ENCODE peak calls at places on chromosomes 6 and 20, in ten cellular contexts. One of them, this sample, is unnamed.

GRCh38 chr20:59120919-59121318 is 42.7 kb upstream of the ZNF831 start:
- DNase-seq in stimulated activated CD4-positive, alpha-beta T cell treated with anti-CD3 and anti-CD28 coated beads, Interleukin-15, amount 100 ng/mL, for 24 hours: peak
- DNase-seq in activated CD8-positive, alpha-beta T cell treated with anti-CD3 and anti-CD28 coated beads, Interleukin-2, amount 10 ng/mL, durations not matched to agents 7 days and 5 days: no peak
- DNase-seq in Peyer's patch: no peak
- DNase-seq in stimulated activated naive CD4-positive, alpha-beta T cell: no peak
- DNase-seq in RKO: no peak
- DNase-seq in activated T-cell treated with anti-CD3 and anti-CD28 coated beads, Interleukin-2, amount 50 U/mL, for 72 hours: no peak
- DNase-seq in activated CD8-positive, alpha-beta memory T cell treated with anti-CD3 and anti-CD28 coated beads for 48 hours: no peak
- DNase-seq in HFFc6: no peak
- DNase-seq in neural crest cell: no peak
- DNase-seq in this sample: no peak

GRCh38 chr6:117561128-117561527 is 41.2 kb downstream of the GOPC start:
- DNase-seq in HFFc6: no peak
- DNase-seq in activated CD8-positive, alpha-beta memory T cell treated with anti-CD3 and anti-CD28 coated beads for 48 hours: no peak
- DNase-seq in stimulated activated naive CD4-positive, alpha-beta T cell: no peak
- DNase-seq in neural crest cell: no peak
- DNase-seq in stimulated activated CD4-positive, alpha-beta T cell treated with anti-CD3 and anti-CD28 coated beads, Interleukin-15, amount 100 ng/mL, for 24 hours: no peak
- DNase-seq in RKO: no peak
- DNase-seq in Peyer's patch: no peak
- DNase-seq in activated CD8-positive, alpha-beta T cell treated with anti-CD3 and anti-CD28 coated beads, Interleukin-2, amount 10 ng/mL, durations not matched to agents 7 days and 5 days: no peak
- DNase-seq in activated T-cell treated with anti-CD3 and anti-CD28 coated beads, Interleukin-2, amount 50 U/mL, for 72 hours: no peak
- DNase-seq in this sample: no peak

GRCh38 chr6:30169658-30170614 is 6.6 kb downstream of the TRIM15 start:
- DNase-seq in stimulated activated CD4-positive, alpha-beta T cell treated with anti-CD3 and anti-CD28 coated beads, Interleukin-15, amount 100 ng/mL, for 24 hours: no peak
- DNase-seq in Peyer's patch: no peak
- DNase-seq in activated CD8-positive, alpha-beta T cell treated with anti-CD3 and anti-CD28 coated beads, Interleukin-2, amount 10 ng/mL, durations not matched to agents 7 days and 5 days: peak
- DNase-seq in RKO: peak
- DNase-seq in stimulated activated naive CD4-positive, alpha-beta T cell: no peak
- DNase-seq in activated CD8-positive, alpha-beta memory T cell treated with anti-CD3 and anti-CD28 coated beads for 48 hours: no peak
- DNase-seq in activated T-cell treated with anti-CD3 and anti-CD28 coated beads, Interleukin-2, amount 50 U/mL, for 72 hours: peak
- DNase-seq in HFFc6: peak
- DNase-seq in neural crest cell: no peak
- DNase-seq in this sample: peak

GRCh38 chr6:138034229-138034628 is 73.0 kb downstream of the PERP start:
- DNase-seq in activated CD8-positive, alpha-beta memory T cell treated with anti-CD3 and anti-CD28 coated beads for 48 hours: no peak
- DNase-seq in Peyer's patch: no peak
- DNase-seq in HFFc6: no peak
- DNase-seq in stimulated activated naive CD4-positive, alpha-beta T cell: no peak
- DNase-seq in activated T-cell treated with anti-CD3 and anti-CD28 coated beads, Interleukin-2, amount 50 U/mL, for 72 hours: no peak
- DNase-seq in activated CD8-positive, alpha-beta T cell treated with anti-CD3 and anti-CD28 coated beads, Interleukin-2, amount 10 ng/mL, durations not matched to agents 7 days and 5 days: no peak
- DNase-seq in neural crest cell: no peak
- DNase-seq in stimulated activated CD4-positive, alpha-beta T cell treated with anti-CD3 and anti-CD28 coated beads, Interleukin-15, amount 100 ng/mL, for 24 hours: no peak
- DNase-seq in RKO: no peak
- DNase-seq in this sample: no peak

GRCh38 chr6:160426146-160426545 is 78.0 kb downstream of the SLC22A3 start:
- DNase-seq in HFFc6: no peak
- DNase-seq in Peyer's patch: no peak
- DNase-seq in stimulated activated CD4-positive, alpha-beta T cell treated with anti-CD3 and anti-CD28 coated beads, Interleukin-15, amount 100 ng/mL, for 24 hours: no peak
- DNase-seq in neural crest cell: no peak
- DNase-seq in activated CD8-positive, alpha-beta T cell treated with anti-CD3 and anti-CD28 coated beads, Interleukin-2, amount 10 ng/mL, durations not matched to agents 7 days and 5 days: no peak
- DNase-seq in stimulated activated naive CD4-positive, alpha-beta T cell: no peak
- DNase-seq in activated CD8-positive, alpha-beta memory T cell treated with anti-CD3 and anti-CD28 coated beads for 48 hours: no peak
- DNase-seq in RKO: no peak
- DNase-seq in activated T-cell treated with anti-CD3 and anti-CD28 coated beads, Interleukin-2, amount 50 U/mL, for 72 hours: no peak
- DNase-seq in this sample: no peak

GRCh38 chr6:161498359-161498758 is 224.5 kb upstream of the AGPAT4 start:
- DNase-seq in neural crest cell: no peak
- DNase-seq in activated CD8-positive, alpha-beta T cell treated with anti-CD3 and anti-CD28 coated beads, Interleukin-2, amount 10 ng/mL, durations not matched to agents 7 days and 5 days: no peak
- DNase-seq in activated T-cell treated with anti-CD3 and anti-CD28 coated beads, Interleukin-2, amount 50 U/mL, for 72 hours: no peak
- DNase-seq in RKO: peak
- DNase-seq in HFFc6: no peak
- DNase-seq in Peyer's patch: no peak
- DNase-seq in activated CD8-positive, alpha-beta memory T cell treated with anti-CD3 and anti-CD28 coated beads for 48 hours: no peak
- DNase-seq in stimulated activated CD4-positive, alpha-beta T cell treated with anti-CD3 and anti-CD28 coated beads, Interleukin-15, amount 100 ng/mL, for 24 hours: no peak
- DNase-seq in stimulated activated naive CD4-positive, alpha-beta T cell: no peak
- DNase-seq in this sample: peak

GRCh38 chr6:76347539-76347938 is 275.1 kb upstream of the IMPG1 start:
- DNase-seq in RKO: peak
- DNase-seq in activated T-cell treated with anti-CD3 and anti-CD28 coated beads, Interleukin-2, amount 50 U/mL, for 72 hours: no peak
- DNase-seq in stimulated activated naive CD4-positive, alpha-beta T cell: no peak
- DNase-seq in activated CD8-positive, alpha-beta T cell treated with anti-CD3 and anti-CD28 coated beads, Interleukin-2, amount 10 ng/mL, durations not matched to agents 7 days and 5 days: no peak
- DNase-seq in activated CD8-positive, alpha-beta memory T cell treated with anti-CD3 and anti-CD28 coated beads for 48 hours: no peak
- DNase-seq in stimulated activated CD4-positive, alpha-beta T cell treated with anti-CD3 and anti-CD28 coated beads, Interleukin-15, amount 100 ng/mL, for 24 hours: no peak
- DNase-seq in HFFc6: no peak
- DNase-seq in Peyer's patch: no peak
- DNase-seq in neural crest cell: no peak
- DNase-seq in this sample: no peak

GRCh38 chr6:16639689-16640480 is 121.4 kb downstream of the ATXN1 start:
- DNase-seq in activated T-cell treated with anti-CD3 and anti-CD28 coated beads, Interleukin-2, amount 50 U/mL, for 72 hours: no peak
- DNase-seq in stimulated activated naive CD4-positive, alpha-beta T cell: no peak
- DNase-seq in activated CD8-positive, alpha-beta memory T cell treated with anti-CD3 and anti-CD28 coated beads for 48 hours: no peak
- DNase-seq in HFFc6: peak
- DNase-seq in stimulated activated CD4-positive, alpha-beta T cell treated with anti-CD3 and anti-CD28 coated beads, Interleukin-15, amount 100 ng/mL, for 24 hours: no peak
- DNase-seq in RKO: peak
- DNase-seq in Peyer's patch: no peak
- DNase-seq in neural crest cell: no peak
- DNase-seq in activated CD8-positive, alpha-beta T cell treated with anti-CD3 and anti-CD28 coated beads, Interleukin-2, amount 10 ng/mL, durations not matched to agents 7 days and 5 days: no peak
- DNase-seq in this sample: no peak

GRCh38 chr20:40748182-40748581 is 59.1 kb upstream of the MAFB start:
- DNase-seq in RKO: no peak
- DNase-seq in activated CD8-positive, alpha-beta memory T cell treated with anti-CD3 and anti-CD28 coated beads for 48 hours: no peak
- DNase-seq in neural crest cell: no peak
- DNase-seq in Peyer's patch: no peak
- DNase-seq in HFFc6: no peak
- DNase-seq in stimulated activated CD4-positive, alpha-beta T cell treated with anti-CD3 and anti-CD28 coated beads, Interleukin-15, amount 100 ng/mL, for 24 hours: no peak
- DNase-seq in stimulated activated naive CD4-positive, alpha-beta T cell: no peak
- DNase-seq in activated CD8-positive, alpha-beta T cell treated with anti-CD3 and anti-CD28 coated beads, Interleukin-2, amount 10 ng/mL, durations not matched to agents 7 days and 5 days: no peak
- DNase-seq in activated T-cell treated with anti-CD3 and anti-CD28 coated beads, Interleukin-2, amount 50 U/mL, for 72 hours: no peak
- DNase-seq in this sample: no peak

GRCh38 chr6:87904041-87904440 is 143.6 kb upstream of the SPACA1 start:
- DNase-seq in stimulated activated CD4-positive, alpha-beta T cell treated with anti-CD3 and anti-CD28 coated beads, Interleukin-15, amount 100 ng/mL, for 24 hours: no peak
- DNase-seq in neural crest cell: no peak
- DNase-seq in activated CD8-positive, alpha-beta memory T cell treated with anti-CD3 and anti-CD28 coated beads for 48 hours: no peak
- DNase-seq in RKO: no peak
- DNase-seq in activated T-cell treated with anti-CD3 and anti-CD28 coated beads, Interleukin-2, amount 50 U/mL, for 72 hours: no peak
- DNase-seq in Peyer's patch: no peak
- DNase-seq in HFFc6: no peak
- DNase-seq in activated CD8-positive, alpha-beta T cell treated with anti-CD3 and anti-CD28 coated beads, Interleukin-2, amount 10 ng/mL, durations not matched to agents 7 days and 5 days: no peak
- DNase-seq in stimulated activated naive CD4-positive, alpha-beta T cell: no peak
- DNase-seq in this sample: no peak

GRCh38 chr6:12595161-12595792 is 121.3 kb upstream of the PHACTR1 start:
- DNase-seq in neural crest cell: no peak
- DNase-seq in stimulated activated naive CD4-positive, alpha-beta T cell: no peak
- DNase-seq in stimulated activated CD4-positive, alpha-beta T cell treated with anti-CD3 and anti-CD28 coated beads, Interleukin-15, amount 100 ng/mL, for 24 hours: no peak
- DNase-seq in RKO: no peak
- DNase-seq in Peyer's patch: no peak
- DNase-seq in activated T-cell treated with anti-CD3 and anti-CD28 coated beads, Interleukin-2, amount 50 U/mL, for 72 hours: no peak
- DNase-seq in activated CD8-positive, alpha-beta T cell treated with anti-CD3 and anti-CD28 coated beads, Interleukin-2, amount 10 ng/mL, durations not matched to agents 7 days and 5 days: no peak
- DNase-seq in HFFc6: peak
- DNase-seq in activated CD8-positive, alpha-beta memory T cell treated with anti-CD3 and anti-CD28 coated beads for 48 hours: no peak
- DNase-seq in this sample: no peak

GRCh38 chr6:21073318-21073839 is 520.2 kb upstream of the SOX4 start:
- DNase-seq in stimulated activated naive CD4-positive, alpha-beta T cell: no peak
- DNase-seq in activated CD8-positive, alpha-beta T cell treated with anti-CD3 and anti-CD28 coated beads, Interleukin-2, amount 10 ng/mL, durations not matched to agents 7 days and 5 days: no peak
- DNase-seq in Peyer's patch: no peak
- DNase-seq in activated CD8-positive, alpha-beta memory T cell treated with anti-CD3 and anti-CD28 coated beads for 48 hours: no peak
- DNase-seq in HFFc6: no peak
- DNase-seq in RKO: no peak
- DNase-seq in neural crest cell: no peak
- DNase-seq in activated T-cell treated with anti-CD3 and anti-CD28 coated beads, Interleukin-2, amount 50 U/mL, for 72 hours: no peak
- DNase-seq in stimulated activated CD4-positive, alpha-beta T cell treated with anti-CD3 and anti-CD28 coated beads, Interleukin-15, amount 100 ng/mL, for 24 hours: no peak
- DNase-seq in this sample: no peak

GRCh38 chr6:111980168-111980567 is 73.7 kb upstream of the CCN6 start:
- DNase-seq in stimulated activated CD4-positive, alpha-beta T cell treated with anti-CD3 and anti-CD28 coated beads, Interleukin-15, amount 100 ng/mL, for 24 hours: no peak
- DNase-seq in HFFc6: peak
- DNase-seq in activated T-cell treated with anti-CD3 and anti-CD28 coated beads, Interleukin-2, amount 50 U/mL, for 72 hours: no peak
- DNase-seq in activated CD8-positive, alpha-beta memory T cell treated with anti-CD3 and anti-CD28 coated beads for 48 hours: no peak
- DNase-seq in Peyer's patch: no peak
- DNase-seq in RKO: no peak
- DNase-seq in neural crest cell: no peak
- DNase-seq in stimulated activated naive CD4-positive, alpha-beta T cell: no peak
- DNase-seq in activated CD8-positive, alpha-beta T cell treated with anti-CD3 and anti-CD28 coated beads, Interleukin-2, amount 10 ng/mL, durations not matched to agents 7 days and 5 days: no peak
- DNase-seq in this sample: no peak

GRCh38 chr6:43269273-43270007 is 26.2 kb downstream of the TTBK1 start:
- DNase-seq in stimulated activated naive CD4-positive, alpha-beta T cell: peak
- DNase-seq in activated T-cell treated with anti-CD3 and anti-CD28 coated beads, Interleukin-2, amount 50 U/mL, for 72 hours: peak
- DNase-seq in stimulated activated CD4-positive, alpha-beta T cell treated with anti-CD3 and anti-CD28 coated beads, Interleukin-15, amount 100 ng/mL, for 24 hours: peak
- DNase-seq in activated CD8-positive, alpha-beta memory T cell treated with anti-CD3 and anti-CD28 coated beads for 48 hours: no peak
- DNase-seq in Peyer's patch: peak
- DNase-seq in HFFc6: no peak
- DNase-seq in activated CD8-positive, alpha-beta T cell treated with anti-CD3 and anti-CD28 coated beads, Interleukin-2, amount 10 ng/mL, durations not matched to agents 7 days and 5 days: peak
- DNase-seq in RKO: no peak
- DNase-seq in neural crest cell: no peak
- DNase-seq in this sample: no peak

GRCh38 chr6:131231103-131231502 is 95.8 kb downstream of the AKAP7 start:
- DNase-seq in neural crest cell: no peak
- DNase-seq in RKO: peak
- DNase-seq in activated T-cell treated with anti-CD3 and anti-CD28 coated beads, Interleukin-2, amount 50 U/mL, for 72 hours: no peak
- DNase-seq in activated CD8-positive, alpha-beta memory T cell treated with anti-CD3 and anti-CD28 coated beads for 48 hours: no peak
- DNase-seq in stimulated activated naive CD4-positive, alpha-beta T cell: no peak
- DNase-seq in activated CD8-positive, alpha-beta T cell treated with anti-CD3 and anti-CD28 coated beads, Interleukin-2, amount 10 ng/mL, durations not matched to agents 7 days and 5 days: no peak
- DNase-seq in Peyer's patch: no peak
- DNase-seq in HFFc6: no peak
- DNase-seq in stimulated activated CD4-positive, alpha-beta T cell treated with anti-CD3 and anti-CD28 coated beads, Interleukin-15, amount 100 ng/mL, for 24 hours: no peak
- DNase-seq in this sample: no peak

GRCh38 chr20:48157970-48158369 is 372.7 kb upstream of the SULF2 start:
- DNase-seq in RKO: no peak
- DNase-seq in stimulated activated CD4-positive, alpha-beta T cell treated with anti-CD3 and anti-CD28 coated beads, Interleukin-15, amount 100 ng/mL, for 24 hours: no peak
- DNase-seq in stimulated activated naive CD4-positive, alpha-beta T cell: no peak
- DNase-seq in activated T-cell treated with anti-CD3 and anti-CD28 coated beads, Interleukin-2, amount 50 U/mL, for 72 hours: no peak
- DNase-seq in Peyer's patch: peak
- DNase-seq in activated CD8-positive, alpha-beta memory T cell treated with anti-CD3 and anti-CD28 coated beads for 48 hours: no peak
- DNase-seq in HFFc6: no peak
- DNase-seq in neural crest cell: no peak
- DNase-seq in activated CD8-positive, alpha-beta T cell treated with anti-CD3 and anti-CD28 coated beads, Interleukin-2, amount 10 ng/mL, durations not matched to agents 7 days and 5 days: no peak
- DNase-seq in this sample: no peak

GRCh38 chr20:37314617-37315292 is 25.3 kb downstream of the MANBAL start:
- DNase-seq in stimulated activated naive CD4-positive, alpha-beta T cell: no peak
- DNase-seq in stimulated activated CD4-positive, alpha-beta T cell treated with anti-CD3 and anti-CD28 coated beads, Interleukin-15, amount 100 ng/mL, for 24 hours: no peak
- DNase-seq in activated CD8-positive, alpha-beta memory T cell treated with anti-CD3 and anti-CD28 coated beads for 48 hours: no peak
- DNase-seq in RKO: no peak
- DNase-seq in HFFc6: no peak
- DNase-seq in activated T-cell treated with anti-CD3 and anti-CD28 coated beads, Interleukin-2, amount 50 U/mL, for 72 hours: no peak
- DNase-seq in activated CD8-positive, alpha-beta T cell treated with anti-CD3 and anti-CD28 coated beads, Interleukin-2, amount 10 ng/mL, durations not matched to agents 7 days and 5 days: no peak
- DNase-seq in Peyer's patch: peak
- DNase-seq in neural crest cell: no peak
- DNase-seq in this sample: peak

GRCh38 chr6:41428995-41429417 is 93.6 kb downstream of the NCR2 start:
- DNase-seq in Peyer's patch: peak
- DNase-seq in neural crest cell: no peak
- DNase-seq in activated T-cell treated with anti-CD3 and anti-CD28 coated beads, Interleukin-2, amount 50 U/mL, for 72 hours: peak
- DNase-seq in stimulated activated naive CD4-positive, alpha-beta T cell: no peak
- DNase-seq in activated CD8-positive, alpha-beta T cell treated with anti-CD3 and anti-CD28 coated beads, Interleukin-2, amount 10 ng/mL, durations not matched to agents 7 days and 5 days: no peak
- DNase-seq in activated CD8-positive, alpha-beta memory T cell treated with anti-CD3 and anti-CD28 coated beads for 48 hours: no peak
- DNase-seq in RKO: no peak
- DNase-seq in HFFc6: peak
- DNase-seq in stimulated activated CD4-positive, alpha-beta T cell treated with anti-CD3 and anti-CD28 coated beads, Interleukin-15, amount 100 ng/mL, for 24 hours: peak
- DNase-seq in this sample: no peak

GRCh38 chr6:286681-287499 is 5.4 kb upstream of the DUSP22 start:
- DNase-seq in stimulated activated naive CD4-positive, alpha-beta T cell: no peak
- DNase-seq in Peyer's patch: no peak
- DNase-seq in neural crest cell: no peak
- DNase-seq in activated T-cell treated with anti-CD3 and anti-CD28 coated beads, Interleukin-2, amount 50 U/mL, for 72 hours: no peak
- DNase-seq in RKO: no peak
- DNase-seq in HFFc6: no peak
- DNase-seq in stimulated activated CD4-positive, alpha-beta T cell treated with anti-CD3 and anti-CD28 coated beads, Interleukin-15, amount 100 ng/mL, for 24 hours: no peak
- DNase-seq in activated CD8-positive, alpha-beta memory T cell treated with anti-CD3 and anti-CD28 coated beads for 48 hours: no peak
- DNase-seq in activated CD8-positive, alpha-beta T cell treated with anti-CD3 and anti-CD28 coated beads, Interleukin-2, amount 10 ng/mL, durations not matched to agents 7 days and 5 days: no peak
- DNase-seq in this sample: no peak

GRCh38 chr6:83536034-83536646 is 23.8 kb downstream of the PRSS35 start:
- DNase-seq in neural crest cell: peak
- DNase-seq in stimulated activated CD4-positive, alpha-beta T cell treated with anti-CD3 and anti-CD28 coated beads, Interleukin-15, amount 100 ng/mL, for 24 hours: peak
- DNase-seq in activated CD8-positive, alpha-beta T cell treated with anti-CD3 and anti-CD28 coated beads, Interleukin-2, amount 10 ng/mL, durations not matched to agents 7 days and 5 days: peak
- DNase-seq in activated T-cell treated with anti-CD3 and anti-CD28 coated beads, Interleukin-2, amount 50 U/mL, for 72 hours: peak
- DNase-seq in stimulated activated naive CD4-positive, alpha-beta T cell: no peak
- DNase-seq in Peyer's patch: no peak
- DNase-seq in RKO: peak
- DNase-seq in activated CD8-positive, alpha-beta memory T cell treated with anti-CD3 and anti-CD28 coated beads for 48 hours: no peak
- DNase-seq in HFFc6: peak
- DNase-seq in this sample: no peak

GRCh38 chr6:74259931-74260330 is 563.9 kb downstream of the CD109 start:
- DNase-seq in HFFc6: no peak
- DNase-seq in activated T-cell treated with anti-CD3 and anti-CD28 coated beads, Interleukin-2, amount 50 U/mL, for 72 hours: no peak
- DNase-seq in neural crest cell: no peak
- DNase-seq in stimulated activated CD4-positive, alpha-beta T cell treated with anti-CD3 and anti-CD28 coated beads, Interleukin-15, amount 100 ng/mL, for 24 hours: no peak
- DNase-seq in stimulated activated naive CD4-positive, alpha-beta T cell: no peak
- DNase-seq in RKO: no peak
- DNase-seq in Peyer's patch: no peak
- DNase-seq in activated CD8-positive, alpha-beta memory T cell treated with anti-CD3 and anti-CD28 coated beads for 48 hours: no peak
- DNase-seq in activated CD8-positive, alpha-beta T cell treated with anti-CD3 and anti-CD28 coated beads, Interleukin-2, amount 10 ng/mL, durations not matched to agents 7 days and 5 days: no peak
- DNase-seq in this sample: no peak

GRCh38 chr20:49964964-49965780 is 17.6 kb upstream of the SNAI1 start:
- DNase-seq in activated CD8-positive, alpha-beta memory T cell treated with anti-CD3 and anti-CD28 coated beads for 48 hours: no peak
- DNase-seq in activated CD8-positive, alpha-beta T cell treated with anti-CD3 and anti-CD28 coated beads, Interleukin-2, amount 10 ng/mL, durations not matched to agents 7 days and 5 days: peak
- DNase-seq in Peyer's patch: no peak
- DNase-seq in activated T-cell treated with anti-CD3 and anti-CD28 coated beads, Interleukin-2, amount 50 U/mL, for 72 hours: peak
- DNase-seq in stimulated activated naive CD4-positive, alpha-beta T cell: no peak
- DNase-seq in neural crest cell: peak
- DNase-seq in stimulated activated CD4-positive, alpha-beta T cell treated with anti-CD3 and anti-CD28 coated beads, Interleukin-15, amount 100 ng/mL, for 24 hours: peak
- DNase-seq in RKO: peak
- DNase-seq in HFFc6: no peak
- DNase-seq in this sample: peak

GRCh38 chr6:149484733-149485700 is at the start of gene ZC3H12D:
- DNase-seq in stimulated activated CD4-positive, alpha-beta T cell treated with anti-CD3 and anti-CD28 coated beads, Interleukin-15, amount 100 ng/mL, for 24 hours: peak
- DNase-seq in activated CD8-positive, alpha-beta T cell treated with anti-CD3 and anti-CD28 coated beads, Interleukin-2, amount 10 ng/mL, durations not matched to agents 7 days and 5 days: peak
- DNase-seq in activated T-cell treated with anti-CD3 and anti-CD28 coated beads, Interleukin-2, amount 50 U/mL, for 72 hours: peak
- DNase-seq in activated CD8-positive, alpha-beta memory T cell treated with anti-CD3 and anti-CD28 coated beads for 48 hours: peak
- DNase-seq in neural crest cell: no peak
- DNase-seq in HFFc6: peak
- DNase-seq in stimulated activated naive CD4-positive, alpha-beta T cell: peak
- DNase-seq in RKO: peak
- DNase-seq in Peyer's patch: peak
- DNase-seq in this sample: no peak

GRCh38 chr20:62010551-62011402 is 54.9 kb downstream of the TAF4 start:
- DNase-seq in activated CD8-positive, alpha-beta memory T cell treated with anti-CD3 and anti-CD28 coated beads for 48 hours: peak
- DNase-seq in RKO: peak
- DNase-seq in stimulated activated CD4-positive, alpha-beta T cell treated with anti-CD3 and anti-CD28 coated beads, Interleukin-15, amount 100 ng/mL, for 24 hours: peak
- DNase-seq in activated T-cell treated with anti-CD3 and anti-CD28 coated beads, Interleukin-2, amount 50 U/mL, for 72 hours: peak
- DNase-seq in stimulated activated naive CD4-positive, alpha-beta T cell: peak
- DNase-seq in Peyer's patch: no peak
- DNase-seq in activated CD8-positive, alpha-beta T cell treated with anti-CD3 and anti-CD28 coated beads, Interleukin-2, amount 10 ng/mL, durations not matched to agents 7 days and 5 days: peak
- DNase-seq in neural crest cell: peak
- DNase-seq in HFFc6: peak
- DNase-seq in this sample: peak

GRCh38 chr6:37496951-37497885 is 2.5 kb downstream of the CCDC167 start:
- DNase-seq in stimulated activated naive CD4-positive, alpha-beta T cell: no peak
- DNase-seq in neural crest cell: no peak
- DNase-seq in HFFc6: no peak
- DNase-seq in stimulated activated CD4-positive, alpha-beta T cell treated with anti-CD3 and anti-CD28 coated beads, Interleukin-15, amount 100 ng/mL, for 24 hours: no peak
- DNase-seq in activated T-cell treated with anti-CD3 and anti-CD28 coated beads, Interleukin-2, amount 50 U/mL, for 72 hours: no peak
- DNase-seq in RKO: no peak
- DNase-seq in activated CD8-positive, alpha-beta memory T cell treated with anti-CD3 and anti-CD28 coated beads for 48 hours: no peak
- DNase-seq in activated CD8-positive, alpha-beta T cell treated with anti-CD3 and anti-CD28 coated beads, Interleukin-2, amount 10 ng/mL, durations not matched to agents 7 days and 5 days: no peak
- DNase-seq in Peyer's patch: no peak
- DNase-seq in this sample: no peak

GRCh38 chr6:7432391-7433207 is 43.0 kb downstream of the RIOK1 start:
- DNase-seq in activated CD8-positive, alpha-beta memory T cell treated with anti-CD3 and anti-CD28 coated beads for 48 hours: no peak
- DNase-seq in stimulated activated CD4-positive, alpha-beta T cell treated with anti-CD3 and anti-CD28 coated beads, Interleukin-15, amount 100 ng/mL, for 24 hours: no peak
- DNase-seq in RKO: no peak
- DNase-seq in activated T-cell treated with anti-CD3 and anti-CD28 coated beads, Interleukin-2, amount 50 U/mL, for 72 hours: no peak
- DNase-seq in activated CD8-positive, alpha-beta T cell treated with anti-CD3 and anti-CD28 coated beads, Interleukin-2, amount 10 ng/mL, durations not matched to agents 7 days and 5 days: no peak
- DNase-seq in Peyer's patch: no peak
- DNase-seq in stimulated activated naive CD4-positive, alpha-beta T cell: no peak
- DNase-seq in neural crest cell: no peak
- DNase-seq in HFFc6: no peak
- DNase-seq in this sample: no peak

GRCh38 chr20:15265910-15266309 is 928.5 kb upstream of the FLRT3 start:
- DNase-seq in stimulated activated naive CD4-positive, alpha-beta T cell: no peak
- DNase-seq in activated T-cell treated with anti-CD3 and anti-CD28 coated beads, Interleukin-2, amount 50 U/mL, for 72 hours: no peak
- DNase-seq in activated CD8-positive, alpha-beta T cell treated with anti-CD3 and anti-CD28 coated beads, Interleukin-2, amount 10 ng/mL, durations not matched to agents 7 days and 5 days: no peak
- DNase-seq in stimulated activated CD4-positive, alpha-beta T cell treated with anti-CD3 and anti-CD28 coated beads, Interleukin-15, amount 100 ng/mL, for 24 hours: no peak
- DNase-seq in activated CD8-positive, alpha-beta memory T cell treated with anti-CD3 and anti-CD28 coated beads for 48 hours: no peak
- DNase-seq in RKO: no peak
- DNase-seq in Peyer's patch: no peak
- DNase-seq in neural crest cell: no peak
- DNase-seq in HFFc6: no peak
- DNase-seq in this sample: no peak

GRCh38 chr6:151763938-151764680 is 43.4 kb upstream of the ESR1 start:
- DNase-seq in activated CD8-positive, alpha-beta T cell treated with anti-CD3 and anti-CD28 coated beads, Interleukin-2, amount 10 ng/mL, durations not matched to agents 7 days and 5 days: peak
- DNase-seq in stimulated activated naive CD4-positive, alpha-beta T cell: no peak
- DNase-seq in Peyer's patch: peak
- DNase-seq in activated T-cell treated with anti-CD3 and anti-CD28 coated beads, Interleukin-2, amount 50 U/mL, for 72 hours: peak
- DNase-seq in RKO: peak
- DNase-seq in activated CD8-positive, alpha-beta memory T cell treated with anti-CD3 and anti-CD28 coated beads for 48 hours: no peak
- DNase-seq in neural crest cell: peak
- DNase-seq in stimulated activated CD4-positive, alpha-beta T cell treated with anti-CD3 and anti-CD28 coated beads, Interleukin-15, amount 100 ng/mL, for 24 hours: peak
- DNase-seq in HFFc6: peak
- DNase-seq in this sample: peak